ENCODE peak calls at places on chromosomes 1 and 21, in seven cellular contexts. F is H1, T is GM12878, H is transverse colon, S is esophagus muscularis mucosa, N is suprapubic skin, W is sigmoid colon. L is an unnamed sample.

GRCh38 chr1:225830823-225831222 is 20.9 kb downstream of the EPHX1 start:
- DNase-seq in F (no peak), T (no peak), H (no peak), S (no peak), N (no peak), W (no peak), L (no peak)

GRCh38 chr1:50972766-50973165 is 2.7 kb downstream of the CDKN2C start:
- DNase-seq in F (no peak), T (no peak), H (no peak), S (no peak), N (no peak), W (no peak), L (no peak)

GRCh38 chr21:37072239-37072987 is 458 bp downstream of the PIGP start:
- DNase-seq in F (no peak), T (no peak), H (peak; percentile 11), S (peak; percentile 96), N (no peak), W (peak; percentile 88), L (peak; percentile 96)

GRCh38 chr1:25658791-25659431 is 42.3 kb downstream of the MAN1C1 start:
- DNase-seq in F (no peak), T (no peak), H (peak; percentile 35), S (no peak), N (peak; percentile 44), W (peak; percentile 92), L (peak; percentile 33)

GRCh38 chr1:229070168-229070567 is 200.7 kb upstream of the RAB4A start:
- DNase-seq in F (no peak), T (no peak), H (peak; percentile 66), S (no peak), N (peak; percentile 85), W (peak; percentile 98), L (peak; percentile 97)

GRCh38 chr1:67468066-67468718 is 38.0 kb upstream of the SERBP1 start:
- DNase-seq in F (no peak), T (no peak), H (no peak), S (no peak), N (no peak), W (no peak), L (no peak)

GRCh38 chr1:217562229-217562878 is 68.5 kb downstream of the GPATCH2 start:
- DNase-seq in F (no peak), T (no peak), H (no peak), S (no peak), N (no peak), W (no peak), L (no peak)

GRCh38 chr1:116125761-116126160 is 14.6 kb downstream of the MAB21L3 start:
- DNase-seq in F (no peak), T (no peak), H (peak; percentile 69), S (peak; percentile 57), N (no peak), W (no peak), L (peak; percentile 64)

GRCh38 chr21:42524341-42525227 is 10.9 kb downstream of the SLC37A1 start:
- DNase-seq in F (peak; percentile 77), T (peak; percentile 86), H (peak; percentile 81), S (no peak), N (peak; percentile 84), W (peak; percentile 89), L (peak; percentile 76)

GRCh38 chr21:41703857-41704501 is 62.9 kb downstream of the RIPK4 start:
- DNase-seq in F (no peak), T (no peak), H (peak; percentile 87), S (no peak), N (no peak), W (no peak), L (no peak)

GRCh38 chr1:92884195-92884594 is 52.4 kb downstream of the RPL5 start:
- DNase-seq in F (no peak), T (no peak), H (no peak), S (no peak), N (no peak), W (no peak), L (no peak)

GRCh38 chr1:152917794-152918193 is 9.4 kb downstream of the IVL start:
- DNase-seq in F (no peak), T (no peak), H (no peak), S (no peak), N (no peak), W (no peak), L (no peak)

GRCh38 chr1:43348343-43348808 is 10.4 kb upstream of the CDC20 start:
- DNase-seq in F (no peak), T (no peak), H (no peak), S (no peak), N (no peak), W (no peak), L (peak; percentile 37)

GRCh38 chr1:51853360-51853759 is 25.2 kb downstream of the NRDC start:
- DNase-seq in F (no peak), T (no peak), H (no peak), S (no peak), N (no peak), W (no peak), L (no peak)

GRCh38 chr1:8097077-8097799 is 71.1 kb upstream of the ERRFI1 start:
- DNase-seq in F (no peak), T (peak; percentile 79), H (peak; percentile 13), S (no peak), N (no peak), W (no peak), L (peak; percentile 67)

GRCh38 chr1:172820759-172821158 is 161.9 kb downstream of the FASLG start:
- DNase-seq in F (no peak), T (no peak), H (no peak), S (no peak), N (no peak), W (no peak), L (no peak)

GRCh38 chr1:45674478-45674877 is 11.9 kb downstream of the GPBP1L1 start:
- DNase-seq in F (no peak), T (no peak), H (no peak), S (no peak), N (no peak), W (no peak), L (no peak)

GRCh38 chr1:15424981-15425380 is 13.3 kb upstream of the CTRC start:
- DNase-seq in F (no peak), T (no peak), H (no peak), S (no peak), N (no peak), W (no peak), L (no peak)

GRCh38 chr1:9909222-9910046 is 635 bp downstream of the CTNNBIP1 start:
- DNase-seq in F (no peak), T (no peak), H (peak; percentile 34), S (no peak), N (peak; percentile 80), W (peak; percentile 76), L (no peak)

GRCh38 chr1:202998836-202999750 is 8.1 kb upstream of the TMEM183A start:
- DNase-seq in F (peak; percentile 71), T (peak; percentile 40), H (peak; percentile 54), S (no peak), N (no peak), W (no peak), L (no peak)

GRCh38 chr1:67584938-67585337 is 100.1 kb upstream of the GADD45A start:
- DNase-seq in F (no peak), T (no peak), H (no peak), S (no peak), N (no peak), W (no peak), L (no peak)

GRCh38 chr1:111045033-111045722 is 81.5 kb upstream of the LRIF1 start:
- DNase-seq in F (no peak), T (no peak), H (no peak), S (no peak), N (no peak), W (no peak), L (no peak)

GRCh38 chr1:204410764-204411450 is 710 bp downstream of the PPP1R15B start:
- DNase-seq in F (peak; percentile 53), T (no peak), H (peak; percentile 62), S (no peak), N (peak; percentile 86), W (peak; percentile 80), L (no peak)

GRCh38 chr1:158334601-158335292 is 3.4 kb upstream of the CD1B start:
- DNase-seq in F (no peak), T (no peak), H (no peak), S (no peak), N (no peak), W (no peak), L (no peak)

GRCh38 chr1:219459321-219460105 is 153.4 kb downstream of the ZC3H11B start:
- DNase-seq in F (no peak), T (no peak), H (no peak), S (no peak), N (no peak), W (no peak), L (no peak)
- TF ChIP-seq EP300 in F (no peak), T (no peak), H (no peak), S (no peak), N (no peak), W (no peak), L (no peak)

GRCh38 chr1:34167091-34167788 is 2.2 kb upstream of the CSMD2 start:
- DNase-seq in F (no peak), T (no peak), H (no peak), S (no peak), N (no peak), W (no peak), L (no peak)
- TF ChIP-seq CTCF in F (no peak), T (no peak), H (no peak), S (no peak), N (no peak), W (no peak), L (no peak)

GRCh38 chr21:15706686-15707085 is 23.1 kb upstream of the USP25 start:
- DNase-seq in F (no peak), T (no peak), H (peak; percentile 23), S (no peak), N (no peak), W (no peak), L (no peak)
- TF ChIP-seq POLR2AphosphoS5 in F (no peak), T (no peak), H (peak; percentile 22), S (peak; percentile 11), N (no peak), W (no peak), L (no peak)

DNA sequence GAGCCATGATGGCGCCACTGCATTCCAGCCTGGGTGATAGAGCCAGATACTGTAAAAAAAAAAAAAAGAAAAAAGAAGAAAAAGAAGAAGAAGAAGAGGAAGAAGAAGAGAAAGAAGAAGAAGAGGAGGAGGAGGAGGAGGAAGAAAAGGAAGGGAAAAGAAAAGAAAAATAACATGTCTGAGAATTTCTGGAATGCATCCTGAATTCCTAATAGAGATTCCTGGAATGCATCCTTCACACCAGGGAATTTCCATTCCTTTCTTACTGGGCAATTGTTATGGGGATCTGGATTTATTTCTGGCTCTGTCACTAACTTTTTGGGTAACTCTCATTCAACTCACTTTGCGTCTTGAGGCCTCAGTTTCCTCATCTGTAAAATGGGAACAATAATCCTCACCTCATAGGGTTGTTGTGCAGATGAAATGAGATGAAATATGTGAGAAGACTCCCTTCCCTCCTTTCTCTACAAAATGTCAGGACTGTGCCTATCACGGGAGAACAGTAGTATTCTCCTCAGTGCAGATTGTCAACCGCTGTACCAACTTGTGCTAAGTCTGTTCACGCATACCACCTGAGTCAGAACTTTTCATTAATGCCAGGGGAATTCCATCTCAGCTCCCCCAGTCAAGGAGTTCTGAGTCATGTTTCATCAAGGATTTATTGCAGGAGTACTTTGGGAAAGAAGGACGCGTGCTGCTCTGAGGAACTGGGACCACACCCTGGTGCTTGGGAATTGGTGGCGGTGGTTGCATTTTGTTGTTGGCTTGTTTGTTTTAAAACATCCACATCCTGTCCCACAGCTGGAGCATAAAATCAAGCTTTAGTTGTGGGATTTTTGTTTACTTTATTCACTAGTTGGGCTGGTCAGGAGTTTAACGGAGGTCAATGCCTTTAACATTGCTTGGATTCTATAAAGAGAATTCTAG is 42.4 kb upstream of the ROR1 start:
- DNase-seq in F (no peak), T (no peak), H (peak; percentile 23), S (no peak), N (no peak), W (no peak), L (no peak)
- TF ChIP-seq EP300 in F (peak; percentile 84), T (no peak), H (no peak), S (no peak), N (no peak), W (no peak), L (no peak)

GRCh38 chr1:17440074-17440826 is 773 bp upstream of the RCC2 start:
- DNase-seq in F (no peak), T (no peak), H (no peak), S (no peak), N (no peak), W (no peak), L (no peak)
- TF ChIP-seq CTCF in F (no peak), T (no peak), H (no peak), S (no peak), N (no peak), W (no peak), L (no peak)